ENCODE peak calls at places on chromosomes 6 and 20, in seven cellular contexts. X is ovary, U is A549, I is astrocyte of the spinal cord, E is left ventricle myocardium inferior, A is ascending aorta, S is fibroblast of pulmonary artery. F is an unnamed sample.

GRCh38 chr6:62246087-62246486 is 39.9 kb downstream of the KHDRBS2 start:
- DNase-seq in X (no peak), U (no peak), I (no peak), E (no peak), A (no peak), S (no peak), F (no peak)

GRCh38 chr20:32537657-32538525 is 47.2 kb downstream of the NOL4L start:
- DNase-seq in X (no peak), U (no peak), I (no peak), E (no peak), A (no peak), S (no peak), F (no peak)

GRCh38 chr20:46708172-46708860 is 1.1 kb upstream of the SLC2A10 start:
- DNase-seq in X (no peak), U (peak), I (no peak), E (no peak), A (no peak), S (no peak), F (no peak)

GRCh38 chr6:30830438-30830837 is 53.9 kb upstream of the DDR1 start:
- DNase-seq in X (no peak), U (no peak), I (no peak), E (no peak), A (no peak), S (no peak), F (no peak)

GRCh38 chr6:44086931-44087574 is 40.2 kb downstream of the MRPL14 start:
- DNase-seq in X (no peak), U (no peak), I (no peak), E (peak), A (no peak), S (no peak), F (no peak)

GRCh38 chr6:138250513-138251247 is 32.4 kb upstream of the PBOV1 start:
- DNase-seq in X (peak), U (no peak), I (peak), E (peak), A (peak), S (peak), F (peak)

GRCh38 chr6:136014454-136015421 is 163.2 kb downstream of the PDE7B start:
- DNase-seq in X (peak), U (peak), I (peak), E (no peak), A (no peak), S (peak), F (peak)

GRCh38 chr20:32189691-32190607 is 17.6 kb downstream of the PLAGL2 start:
- DNase-seq in X (peak), U (no peak), I (peak), E (peak), A (no peak), S (no peak), F (no peak)

GRCh38 chr6:129893513-129894098 is 32.5 kb upstream of the TMEM244 start:
- DNase-seq in X (no peak), U (peak), I (peak), E (no peak), A (no peak), S (peak), F (no peak)

GRCh38 chr6:94623586-94623985 is 953.7 kb upstream of the MANEA start:
- DNase-seq in X (no peak), U (no peak), I (no peak), E (no peak), A (no peak), S (no peak), F (no peak)

GRCh38 chr6:121260651-121261102 is 73.6 kb downstream of the TBC1D32 start:
- DNase-seq in X (no peak), U (no peak), I (peak), E (peak), A (no peak), S (peak), F (no peak)

GRCh38 chr6:30507849-30508843 is 18.8 kb downstream of the HLA-E start:
- DNase-seq in X (no peak), U (no peak), I (no peak), E (no peak), A (no peak), S (no peak), F (no peak)

GRCh38 chr6:56965126-56965525 is 10.2 kb downstream of the BEND6 start:
- DNase-seq in X (no peak), U (no peak), I (no peak), E (no peak), A (no peak), S (no peak), F (no peak)

GRCh38 chr6:134009876-134010275 is 42.5 kb downstream of the SLC2A12 start:
- DNase-seq in X (no peak), U (no peak), I (no peak), E (no peak), A (no peak), S (no peak), F (no peak)

GRCh38 chr6:73389854-73390253 is 4.8 kb upstream of the DDX43 start:
- DNase-seq in X (no peak), U (no peak), I (no peak), E (no peak), A (no peak), S (no peak), F (no peak)

GRCh38 chr20:40471261-40471629 is 217.8 kb downstream of the MAFB start:
- DNase-seq in X (no peak), U (peak), I (no peak), E (no peak), A (no peak), S (no peak), F (no peak)

GRCh38 chr20:64038579-64039292 is 2.8 kb downstream of the C20orf204 start:
- DNase-seq in X (peak), U (peak), I (peak), E (peak), A (peak), S (peak), F (no peak)

GRCh38 chr6:117637770-117638169 is 35.5 kb upstream of the GOPC start:
- DNase-seq in X (no peak), U (no peak), I (no peak), E (no peak), A (no peak), S (no peak), F (no peak)

GRCh38 chr6:31008165-31008564 is 2.1 kb upstream of the MUC22 start:
- DNase-seq in X (no peak), U (no peak), I (no peak), E (no peak), A (no peak), S (no peak), F (no peak)

GRCh38 chr20:11755071-11755881 is 162.4 kb upstream of the BTBD3 start:
- DNase-seq in X (no peak), U (no peak), I (no peak), E (no peak), A (no peak), S (no peak), F (peak)

GRCh38 chr6:3500262-3501001 is 43.6 kb upstream of the SLC22A23 start:
- DNase-seq in X (no peak), U (no peak), I (peak), E (no peak), A (no peak), S (no peak), F (no peak)

GRCh38 chr6:131063764-131064272 is 773 bp upstream of the EPB41L2 start:
- DNase-seq in X (no peak), U (no peak), I (no peak), E (no peak), A (no peak), S (no peak), F (no peak)

GRCh38 chr20:60034231-60035110 is 76.2 kb downstream of the CDH26 start:
- DNase-seq in X (no peak), U (no peak), I (no peak), E (peak), A (no peak), S (no peak), F (no peak)

GRCh38 chr6:166307981-166308768 is at the start of gene PRR18:
- DNase-seq in X (no peak), U (no peak), I (no peak), E (no peak), A (no peak), S (no peak), F (no peak)

GRCh38 chr6:3663081-3663480 is 88.4 kb downstream of the PXDC1 start:
- DNase-seq in X (no peak), U (no peak), I (no peak), E (no peak), A (no peak), S (no peak), F (no peak)

GRCh38 chr6:146277142-146277541 is 248.3 kb downstream of the GRM1 start:
- DNase-seq in X (no peak), U (no peak), I (no peak), E (no peak), A (no peak), S (no peak), F (no peak)

GRCh38 chr6:117605169-117605826 is 3.0 kb upstream of the GOPC start:
- DNase-seq in X (peak), U (peak), I (peak), E (no peak), A (no peak), S (peak), F (peak)

GRCh38 chr6:33172307-33173227 is 19.7 kb downstream of the COL11A2 start:
- DNase-seq in X (no peak), U (peak), I (peak), E (no peak), A (no peak), S (peak), F (no peak)

GRCh38 chr6:43060755-43061633 is 1.6 kb downstream of the KLC4 start:
- DNase-seq in X (no peak), U (no peak), I (no peak), E (no peak), A (no peak), S (no peak), F (no peak)

GRCh38 chr6:108156180-108156937 is 9.5 kb upstream of the NR2E1 start:
- DNase-seq in X (no peak), U (no peak), I (no peak), E (no peak), A (peak), S (no peak), F (no peak)

GRCh38 chr20:32731882-32732266 is 11.4 kb downstream of the COMMD7 start:
- DNase-seq in X (no peak), U (peak), I (no peak), E (no peak), A (no peak), S (peak), F (no peak)

GRCh38 chr20:24738981-24739633 is 210.0 kb upstream of the CST7 start:
- DNase-seq in X (no peak), U (no peak), I (peak), E (no peak), A (no peak), S (no peak), F (no peak)

DNA sequence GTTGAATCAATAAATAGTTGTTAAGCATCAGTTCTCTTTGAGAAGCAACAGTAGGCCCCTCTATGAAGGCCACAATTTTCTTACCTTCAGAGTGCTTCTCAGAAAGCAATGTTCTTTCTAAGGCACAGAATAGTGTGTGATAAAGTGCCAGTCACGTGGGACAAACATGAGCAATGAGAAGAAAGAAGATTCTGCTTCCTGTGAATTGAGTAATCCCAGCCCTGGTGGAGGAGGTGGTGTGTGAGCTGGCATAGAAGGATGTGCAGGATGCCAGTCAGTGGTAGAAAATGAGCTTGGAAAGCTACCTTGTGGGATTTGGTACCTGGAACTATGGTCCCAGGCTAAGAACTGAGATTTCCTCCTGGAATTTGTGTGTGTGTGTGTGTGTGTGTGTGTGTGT is 21.7 kb downstream of the KIZ start:
- DNase-seq in X (no peak), U (peak), I (no peak), E (no peak), A (no peak), S (peak), F (no peak)
- H3K4me3 ChIP-seq in X (no peak), U (no peak), I (no peak), E (no peak), A (no peak), S (no peak), F (no peak)

GRCh38 chr6:69705954-69706353 is 90.9 kb downstream of the LMBRD1 start:
- DNase-seq in X (no peak), U (peak), I (no peak), E (no peak), A (no peak), S (no peak), F (no peak)
- TF ChIP-seq CTCF in X (no peak), U (no peak), I (no peak), E (no peak), A (no peak), S (no peak), F (no peak)

DNA sequence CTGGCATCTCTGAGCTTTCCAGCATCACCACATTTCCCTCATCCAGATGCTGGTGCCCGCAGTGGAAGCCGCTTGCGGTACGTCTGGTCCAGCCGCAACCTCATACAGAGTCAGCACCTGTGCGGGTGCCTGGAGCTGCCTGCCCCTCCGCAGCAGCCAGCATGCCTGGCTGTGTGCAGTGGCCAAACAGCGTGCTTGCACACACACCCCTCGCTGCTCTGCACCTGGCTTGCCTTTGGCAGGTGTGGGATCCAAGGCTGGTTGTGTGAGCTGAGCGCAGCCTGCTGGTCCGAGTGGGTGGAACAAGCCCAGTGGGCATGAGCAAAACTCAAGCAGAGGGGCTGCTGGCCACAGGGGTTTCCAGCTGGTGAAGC is 3.1 kb upstream of the HINT3 start:
- DNase-seq in X (no peak), U (no peak), I (no peak), E (no peak), A (no peak), S (no peak), F (no peak)
- H3K4me3 ChIP-seq in X (no peak), U (no peak), I (no peak), E (no peak), A (no peak), S (no peak), F (no peak)

DNA sequence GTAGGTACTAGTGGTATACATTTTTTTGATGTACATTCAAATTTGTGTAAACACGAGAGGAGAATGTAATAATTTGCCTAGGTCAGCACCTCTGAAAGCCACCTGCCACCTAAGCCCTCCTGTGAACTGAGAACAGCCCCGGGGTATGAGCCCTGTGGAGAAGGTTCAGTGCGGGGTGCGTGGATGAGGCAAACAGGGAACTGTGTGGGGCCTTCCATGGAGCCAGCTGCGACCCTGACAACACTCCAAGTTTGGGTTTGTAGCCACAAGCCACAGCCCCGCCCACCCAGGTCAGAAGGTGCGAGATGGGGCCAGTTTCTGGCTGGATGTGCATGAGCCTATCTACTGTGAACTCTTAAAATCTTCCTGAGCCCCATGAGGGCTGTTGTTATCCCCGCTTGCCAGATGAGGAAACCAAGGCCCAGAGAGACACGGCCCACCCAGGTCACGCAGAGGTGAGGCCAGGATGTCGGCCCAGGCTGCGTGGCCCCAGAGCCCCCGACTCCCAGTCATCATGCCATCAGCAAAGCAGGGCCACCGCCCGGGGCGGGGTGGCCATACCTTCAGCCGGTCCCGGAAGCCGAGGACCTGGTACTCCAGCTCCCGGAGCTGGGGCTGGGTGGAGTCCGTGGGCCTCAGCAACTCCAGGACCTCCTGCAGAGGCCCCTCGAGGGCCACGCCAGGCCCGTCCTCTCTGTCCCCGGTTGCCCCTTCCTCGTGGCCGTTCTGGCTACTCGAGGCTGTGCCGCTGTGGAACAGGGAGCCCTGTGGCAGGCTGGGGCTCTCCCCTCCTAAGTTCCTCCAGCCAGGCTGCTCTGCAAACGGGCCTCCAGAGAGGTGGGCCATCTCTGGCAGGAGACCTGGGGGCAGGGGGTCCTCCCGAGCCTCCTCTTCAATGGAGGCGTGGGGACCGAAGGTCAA is 89.6 kb downstream of the RIPOR3 start:
- DNase-seq in X (no peak), U (no peak), I (no peak), E (no peak), A (no peak), S (no peak), F (no peak)
- TF ChIP-seq CTCF in X (no peak), U (no peak), I (no peak), E (no peak), A (no peak), S (no peak), F (no peak)

DNA sequence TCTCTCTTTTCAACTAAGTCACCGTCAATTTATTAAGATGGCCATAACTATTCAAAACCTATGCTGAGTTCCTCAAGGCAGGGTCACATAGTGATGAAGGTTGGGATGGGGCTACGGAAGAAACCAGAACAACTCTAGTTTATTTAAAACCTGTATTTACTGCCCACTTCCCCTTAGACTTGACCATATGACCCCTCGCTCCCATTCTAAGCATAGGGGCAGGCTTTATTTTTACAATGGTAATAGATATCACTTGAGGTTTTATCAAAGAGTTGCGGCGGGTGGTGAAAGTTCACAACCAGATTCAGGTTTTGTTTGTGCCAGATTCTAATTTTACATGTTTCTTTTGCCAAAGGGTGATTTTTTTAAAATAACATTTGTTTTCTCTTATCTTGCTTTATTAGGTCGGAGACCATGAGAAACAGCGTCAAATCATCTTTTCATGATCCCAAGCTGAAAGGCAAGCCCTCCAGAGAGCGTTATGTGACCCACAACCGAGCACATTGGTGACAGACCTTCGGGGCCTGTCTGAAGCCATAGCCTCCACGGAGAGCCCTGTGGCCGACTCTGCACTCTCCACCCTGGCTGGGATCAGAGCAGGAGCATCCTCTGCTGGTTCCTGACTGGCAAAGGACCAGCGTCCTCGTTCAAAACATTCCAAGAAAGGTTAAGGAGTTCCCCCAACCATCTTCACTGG is 5.5 kb downstream of the EDN1 start:
- DNase-seq in X (no peak), U (peak), I (no peak), E (no peak), A (no peak), S (no peak), F (no peak)
- H3K4me3 ChIP-seq in X (no peak), U (peak), I (no peak), E (peak), A (peak), S (peak), F (no peak)

DNA sequence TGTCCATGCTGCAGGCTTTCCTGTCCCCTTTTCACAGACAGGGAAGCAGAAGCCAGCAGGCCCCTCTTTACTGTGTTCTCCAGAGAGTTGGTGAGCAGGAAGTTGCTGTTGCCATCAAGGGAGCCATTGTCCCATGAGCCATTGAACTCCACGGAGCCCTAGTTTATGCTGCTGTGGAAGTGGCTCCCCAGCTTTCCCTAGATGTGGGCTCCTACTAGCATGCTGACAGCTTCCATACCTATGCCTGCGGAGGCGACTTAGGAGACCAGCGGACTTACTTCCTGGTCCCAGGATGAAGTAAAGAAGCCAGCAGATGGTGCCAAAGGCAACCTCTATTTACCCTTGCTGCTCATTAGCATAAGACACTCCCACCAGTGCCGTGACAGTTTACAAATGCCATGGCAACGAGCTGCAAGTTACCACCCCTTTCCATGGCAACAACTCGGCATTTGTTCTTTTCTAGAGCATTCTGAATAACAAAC is 30.8 kb upstream of the FKBP1A start:
- DNase-seq in X (no peak), U (peak), I (peak), E (no peak), A (no peak), S (peak), F (no peak)
- TF ChIP-seq CTCF in X (no peak), U (peak), I (no peak), E (no peak), A (no peak), S (no peak), F (no peak)

GRCh38 chr20:53708129-53708968 is 114.7 kb upstream of the ZNF217 start:
- DNase-seq in X (no peak), U (no peak), I (peak), E (no peak), A (no peak), S (no peak), F (peak)

GRCh38 chr20:53707341-53708102 is 113.9 kb upstream of the ZNF217 start:
- DNase-seq in X (no peak), U (no peak), I (peak), E (no peak), A (no peak), S (no peak), F (no peak)

GRCh38 chr20:53702617-53703016 is 109.0 kb upstream of the ZNF217 start:
- DNase-seq in X (no peak), U (no peak), I (no peak), E (no peak), A (no peak), S (no peak), F (no peak)

GRCh38 chr20:53706008-53706481 is 112.4 kb upstream of the ZNF217 start:
- DNase-seq in X (no peak), U (no peak), I (peak), E (no peak), A (no peak), S (peak), F (no peak)

DNA sequence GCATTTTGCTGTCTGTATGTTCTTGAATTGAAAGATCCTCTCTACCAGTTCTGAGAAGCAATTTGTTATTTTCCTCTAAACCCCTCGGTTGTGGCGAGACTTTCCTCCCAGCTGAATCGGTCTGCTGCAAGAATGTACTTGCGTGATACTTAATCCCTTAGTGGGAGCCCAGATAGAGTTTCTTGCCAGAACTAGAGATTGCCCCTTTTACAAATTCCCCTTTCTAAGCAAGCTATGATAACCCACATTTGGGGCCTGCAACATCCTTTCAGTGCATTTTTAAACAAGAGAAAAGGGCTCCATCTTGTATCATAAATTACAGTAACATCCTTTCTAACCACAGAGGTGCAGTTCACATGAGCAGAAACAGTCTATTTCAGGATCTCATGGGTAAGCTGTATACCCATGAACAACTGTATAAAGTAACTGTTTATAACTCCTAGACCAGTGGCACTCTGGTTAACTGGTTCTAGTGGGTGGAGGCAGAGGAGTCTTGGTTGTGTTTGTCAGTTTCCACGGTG is 112.9 kb upstream of the ZNF217 start:
- DNase-seq in X (no peak), U (no peak), I (peak), E (no peak), A (no peak), S (peak), F (peak)
- H3K4me3 ChIP-seq in X (no peak), U (no peak), I (no peak), E (no peak), A (no peak), S (no peak), F (no peak)

F was measured in AG09309.